ENCODE peak calls at places on chromosomes 6 and 20, in nine cellular contexts. One of them, this sample, is unnamed.
A peak's percentile ranks its signal among the peaks of the same experiment; 100 is the strongest.

GRCh38 chr6:158703121-158703839 is 53.4 kb downstream of the SYTL3 start:
- DNase-seq in small intestine: no peak
- DNase-seq in body of pancreas: no peak
- DNase-seq in neural progenitor cell: no peak
- DNase-seq in tibial artery: no peak
- DNase-seq in AG04450: no peak
- DNase-seq in right cardiac atrium: peak; percentile 35
- DNase-seq in gastrocnemius medialis: peak; percentile 73
- DNase-seq in heart right ventricle: peak; percentile 53
- DNase-seq in this sample: no peak

GRCh38 chr20:44079291-44079690 is 107.7 kb downstream of the JPH2 start:
- DNase-seq in small intestine: no peak
- DNase-seq in body of pancreas: no peak
- DNase-seq in neural progenitor cell: no peak
- DNase-seq in tibial artery: peak; percentile 13
- DNase-seq in AG04450: no peak
- DNase-seq in right cardiac atrium: no peak
- DNase-seq in gastrocnemius medialis: no peak
- DNase-seq in heart right ventricle: no peak
- DNase-seq in this sample: no peak

GRCh38 chr6:166767191-166767590 is 140.1 kb upstream of the RPS6KA2 start:
- DNase-seq in small intestine: no peak
- DNase-seq in body of pancreas: no peak
- DNase-seq in neural progenitor cell: no peak
- DNase-seq in tibial artery: no peak
- DNase-seq in AG04450: no peak
- DNase-seq in right cardiac atrium: no peak
- DNase-seq in gastrocnemius medialis: no peak
- DNase-seq in heart right ventricle: no peak
- DNase-seq in this sample: no peak

GRCh38 chr6:154613137-154613676 is 102.7 kb upstream of the CNKSR3 start:
- DNase-seq in small intestine: peak; percentile 86
- DNase-seq in body of pancreas: no peak
- DNase-seq in neural progenitor cell: no peak
- DNase-seq in tibial artery: no peak
- DNase-seq in AG04450: peak; percentile 33
- DNase-seq in right cardiac atrium: no peak
- DNase-seq in gastrocnemius medialis: no peak
- DNase-seq in heart right ventricle: no peak
- DNase-seq in this sample: no peak

GRCh38 chr6:98847392-98847766 is 13.0 kb downstream of the POU3F2 start:
- DNase-seq in small intestine: no peak
- DNase-seq in body of pancreas: no peak
- DNase-seq in neural progenitor cell: no peak
- DNase-seq in tibial artery: no peak
- DNase-seq in AG04450: no peak
- DNase-seq in right cardiac atrium: no peak
- DNase-seq in gastrocnemius medialis: no peak
- DNase-seq in heart right ventricle: no peak
- DNase-seq in this sample: no peak

GRCh38 chr20:61263084-61263695 is 11.1 kb downstream of the CDH4 start:
- DNase-seq in small intestine: no peak
- DNase-seq in body of pancreas: peak; percentile 22
- DNase-seq in neural progenitor cell: peak; percentile 26
- DNase-seq in tibial artery: no peak
- DNase-seq in AG04450: no peak
- DNase-seq in right cardiac atrium: no peak
- DNase-seq in gastrocnemius medialis: no peak
- DNase-seq in heart right ventricle: no peak
- DNase-seq in this sample: no peak

GRCh38 chr6:128807577-128807976 is 75.4 kb upstream of the LAMA2 start:
- DNase-seq in small intestine: peak; percentile 18
- DNase-seq in body of pancreas: no peak
- DNase-seq in neural progenitor cell: peak; percentile 39
- DNase-seq in tibial artery: no peak
- DNase-seq in AG04450: peak; percentile 11
- DNase-seq in right cardiac atrium: no peak
- DNase-seq in gastrocnemius medialis: no peak
- DNase-seq in heart right ventricle: no peak
- DNase-seq in this sample: no peak

GRCh38 chr6:1482381-1483166 is 93.2 kb downstream of the FOXF2 start:
- DNase-seq in small intestine: no peak
- DNase-seq in body of pancreas: no peak
- DNase-seq in neural progenitor cell: no peak
- DNase-seq in tibial artery: no peak
- DNase-seq in AG04450: no peak
- DNase-seq in right cardiac atrium: no peak
- DNase-seq in gastrocnemius medialis: no peak
- DNase-seq in heart right ventricle: no peak
- DNase-seq in this sample: no peak

GRCh38 chr20:1377984-1378742 is 14.7 kb downstream of the FKBP1A start:
- DNase-seq in small intestine: peak; percentile 83
- DNase-seq in body of pancreas: no peak
- DNase-seq in neural progenitor cell: no peak
- DNase-seq in tibial artery: no peak
- DNase-seq in AG04450: no peak
- DNase-seq in right cardiac atrium: no peak
- DNase-seq in gastrocnemius medialis: no peak
- DNase-seq in heart right ventricle: no peak
- DNase-seq in this sample: no peak
- H3K4me3 ChIP-seq in small intestine: no peak overlapping the region
- H3K4me3 ChIP-seq in body of pancreas: no peak overlapping the region
- H3K4me3 ChIP-seq in neural progenitor cell: no peak overlapping the region
- H3K4me3 ChIP-seq in tibial artery: no peak overlapping the region
- H3K4me3 ChIP-seq in AG04450: no peak overlapping the region
- H3K4me3 ChIP-seq in right cardiac atrium: no peak overlapping the region
- H3K4me3 ChIP-seq in gastrocnemius medialis: no peak overlapping the region
- H3K4me3 ChIP-seq in heart right ventricle: no peak overlapping the region
- H3K4me3 ChIP-seq in this sample: no peak overlapping the region

GRCh38 chr20:34582221-34582620 is 23.7 kb downstream of the MAP1LC3A start:
- DNase-seq in small intestine: no peak
- DNase-seq in body of pancreas: no peak
- DNase-seq in neural progenitor cell: no peak
- DNase-seq in tibial artery: no peak
- DNase-seq in AG04450: no peak
- DNase-seq in right cardiac atrium: no peak
- DNase-seq in gastrocnemius medialis: no peak
- DNase-seq in heart right ventricle: no peak
- DNase-seq in this sample: no peak

GRCh38 chr20:34582911-34583310 is 24.4 kb downstream of the MAP1LC3A start:
- DNase-seq in small intestine: peak; percentile 60
- DNase-seq in body of pancreas: no peak
- DNase-seq in neural progenitor cell: no peak
- DNase-seq in tibial artery: no peak
- DNase-seq in AG04450: no peak
- DNase-seq in right cardiac atrium: no peak
- DNase-seq in gastrocnemius medialis: no peak
- DNase-seq in heart right ventricle: no peak
- DNase-seq in this sample: no peak

GRCh38 chr20:34583524-34583923 is 25.0 kb downstream of the MAP1LC3A start:
- DNase-seq in small intestine: no peak
- DNase-seq in body of pancreas: no peak
- DNase-seq in neural progenitor cell: no peak
- DNase-seq in tibial artery: no peak
- DNase-seq in AG04450: no peak
- DNase-seq in right cardiac atrium: no peak
- DNase-seq in gastrocnemius medialis: no peak
- DNase-seq in heart right ventricle: peak; percentile 41
- DNase-seq in this sample: no peak

GRCh38 chr20:34586488-34587163 is 28.1 kb downstream of the MAP1LC3A start:
- DNase-seq in small intestine: no peak
- DNase-seq in body of pancreas: no peak
- DNase-seq in neural progenitor cell: no peak
- DNase-seq in tibial artery: no peak
- DNase-seq in AG04450: no peak
- DNase-seq in right cardiac atrium: no peak
- DNase-seq in gastrocnemius medialis: no peak
- DNase-seq in heart right ventricle: no peak
- DNase-seq in this sample: no peak

GRCh38 chr20:34585019-34585418 is 26.5 kb downstream of the MAP1LC3A start:
- DNase-seq in small intestine: no peak
- DNase-seq in body of pancreas: no peak
- DNase-seq in neural progenitor cell: no peak
- DNase-seq in tibial artery: no peak
- DNase-seq in AG04450: no peak
- DNase-seq in right cardiac atrium: no peak
- DNase-seq in gastrocnemius medialis: no peak
- DNase-seq in heart right ventricle: no peak
- DNase-seq in this sample: no peak
- H3K27ac ChIP-seq in small intestine: no peak overlapping the region
- H3K27ac ChIP-seq in body of pancreas: no peak overlapping the region
- H3K27ac ChIP-seq in neural progenitor cell: no peak overlapping the region
- H3K27ac ChIP-seq in tibial artery: no peak overlapping the region
- H3K27ac ChIP-seq in AG04450: no peak overlapping the region
- H3K27ac ChIP-seq in right cardiac atrium: no peak overlapping the region
- H3K27ac ChIP-seq in gastrocnemius medialis: no peak overlapping the region
- H3K27ac ChIP-seq in heart right ventricle: no peak overlapping the region
- H3K27ac ChIP-seq in this sample: no peak overlapping the region

GRCh38 chr20:22584630-22584921 is 204 bp upstream of the FOXA2 start:
- DNase-seq in small intestine: peak; percentile 47
- DNase-seq in body of pancreas: peak; percentile 94
- DNase-seq in neural progenitor cell: peak; percentile 39
- DNase-seq in tibial artery: no peak
- DNase-seq in AG04450: no peak
- DNase-seq in right cardiac atrium: no peak
- DNase-seq in gastrocnemius medialis: no peak
- DNase-seq in heart right ventricle: no peak
- DNase-seq in this sample: no peak

GRCh38 chr20:22583773-22584629 is at the start of gene FOXA2:
- DNase-seq in small intestine: peak; percentile 37
- DNase-seq in body of pancreas: peak; percentile 92
- DNase-seq in neural progenitor cell: peak; percentile 61
- DNase-seq in tibial artery: no peak
- DNase-seq in AG04450: no peak
- DNase-seq in right cardiac atrium: no peak
- DNase-seq in gastrocnemius medialis: no peak
- DNase-seq in heart right ventricle: no peak
- DNase-seq in this sample: no peak

GRCh38 chr20:22582960-22583772 is 1.2 kb downstream of the FOXA2 start:
- DNase-seq in small intestine: no peak
- DNase-seq in body of pancreas: peak; percentile 50
- DNase-seq in neural progenitor cell: peak; percentile 66
- DNase-seq in tibial artery: no peak
- DNase-seq in AG04450: no peak
- DNase-seq in right cardiac atrium: no peak
- DNase-seq in gastrocnemius medialis: no peak
- DNase-seq in heart right ventricle: no peak
- DNase-seq in this sample: no peak

GRCh38 chr20:22581437-22582385 is 2.7 kb downstream of the FOXA2 start:
- DNase-seq in small intestine: no peak
- DNase-seq in body of pancreas: peak; percentile 48
- DNase-seq in neural progenitor cell: peak; percentile 61
- DNase-seq in tibial artery: no peak
- DNase-seq in AG04450: no peak
- DNase-seq in right cardiac atrium: no peak
- DNase-seq in gastrocnemius medialis: no peak
- DNase-seq in heart right ventricle: no peak
- DNase-seq in this sample: no peak

DNA sequence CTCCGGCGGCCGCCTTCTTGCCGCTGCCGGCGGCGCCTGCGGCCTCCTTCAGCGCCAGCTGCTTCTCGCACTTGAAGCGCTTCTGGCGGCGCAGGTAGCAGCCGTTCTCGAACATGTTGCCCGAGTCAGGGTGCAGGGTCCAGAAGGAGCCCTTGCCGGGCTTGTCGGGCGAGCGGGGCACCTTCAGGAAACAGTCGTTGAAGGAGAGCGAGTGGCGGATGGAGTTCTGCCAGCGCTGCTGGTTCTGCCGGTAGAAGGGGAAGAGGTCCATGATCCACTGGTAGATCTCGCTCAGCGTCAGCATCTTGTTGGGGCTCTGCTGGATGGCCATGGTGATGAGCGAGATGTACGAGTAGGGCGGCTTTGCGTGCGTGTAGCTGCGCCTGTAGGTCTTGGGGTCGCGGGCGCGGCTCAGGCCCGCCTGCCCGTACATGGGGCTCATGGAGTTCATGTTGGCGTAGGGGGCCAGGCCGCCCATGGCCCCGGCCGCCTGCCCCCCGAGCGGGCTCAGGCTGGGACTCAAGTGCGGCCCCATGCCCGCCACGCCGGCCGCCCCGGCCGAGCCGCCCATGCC is 1.9 kb downstream of the FOXA2 start:
- DNase-seq in small intestine: no peak
- DNase-seq in body of pancreas: peak; percentile 43
- DNase-seq in neural progenitor cell: peak; percentile 45
- DNase-seq in tibial artery: no peak
- DNase-seq in AG04450: no peak
- DNase-seq in right cardiac atrium: no peak
- DNase-seq in gastrocnemius medialis: no peak
- DNase-seq in heart right ventricle: no peak
- DNase-seq in this sample: no peak
- H3K27me3 ChIP-seq in small intestine: peaks cover 58% of the 10 kb centered on the region
- H3K27me3 ChIP-seq in body of pancreas: no peaks in the 10 kb centered on the region
- H3K27me3 ChIP-seq in neural progenitor cell: peaks cover 100% of the 10 kb centered on the region
- H3K27me3 ChIP-seq in tibial artery: no peaks in the 10 kb centered on the region
- H3K27me3 ChIP-seq in AG04450: peaks cover 84% of the 10 kb centered on the region
- H3K27me3 ChIP-seq in right cardiac atrium: no peaks in the 10 kb centered on the region
- H3K27me3 ChIP-seq in gastrocnemius medialis: peaks cover 95% of the 10 kb centered on the region
- H3K27me3 ChIP-seq in heart right ventricle: peaks cover 100% of the 10 kb centered on the region
- H3K27me3 ChIP-seq in this sample: peaks cover 81% of the 10 kb centered on the region

GRCh38 chr6:167829513-167829912 is 2.8 kb downstream of the AFDN start:
- DNase-seq in small intestine: no peak
- DNase-seq in body of pancreas: no peak
- DNase-seq in neural progenitor cell: no peak
- DNase-seq in tibial artery: no peak
- DNase-seq in AG04450: no peak
- DNase-seq in right cardiac atrium: no peak
- DNase-seq in gastrocnemius medialis: no peak
- DNase-seq in heart right ventricle: no peak
- DNase-seq in this sample: no peak

GRCh38 chr6:167827062-167827587 is 414 bp downstream of the AFDN start:
- DNase-seq in small intestine: no peak
- DNase-seq in body of pancreas: peak; percentile 52
- DNase-seq in neural progenitor cell: no peak
- DNase-seq in tibial artery: no peak
- DNase-seq in AG04450: no peak
- DNase-seq in right cardiac atrium: peak; percentile 36
- DNase-seq in gastrocnemius medialis: no peak
- DNase-seq in heart right ventricle: peak; percentile 14
- DNase-seq in this sample: peak; percentile 30

GRCh38 chr6:167826230-167827061 is at the start of gene AFDN:
- DNase-seq in small intestine: peak; percentile 72
- DNase-seq in body of pancreas: peak; percentile 80
- DNase-seq in neural progenitor cell: peak; percentile 89
- DNase-seq in tibial artery: peak; percentile 67
- DNase-seq in AG04450: no peak
- DNase-seq in right cardiac atrium: peak; percentile 84
- DNase-seq in gastrocnemius medialis: peak; percentile 49
- DNase-seq in heart right ventricle: peak; percentile 75
- DNase-seq in this sample: peak; percentile 69

GRCh38 chr6:167828325-167828956 is 1.7 kb downstream of the AFDN start:
- DNase-seq in small intestine: peak; percentile 42
- DNase-seq in body of pancreas: no peak
- DNase-seq in neural progenitor cell: no peak
- DNase-seq in tibial artery: no peak
- DNase-seq in AG04450: no peak
- DNase-seq in right cardiac atrium: no peak
- DNase-seq in gastrocnemius medialis: no peak
- DNase-seq in heart right ventricle: no peak
- DNase-seq in this sample: no peak

DNA sequence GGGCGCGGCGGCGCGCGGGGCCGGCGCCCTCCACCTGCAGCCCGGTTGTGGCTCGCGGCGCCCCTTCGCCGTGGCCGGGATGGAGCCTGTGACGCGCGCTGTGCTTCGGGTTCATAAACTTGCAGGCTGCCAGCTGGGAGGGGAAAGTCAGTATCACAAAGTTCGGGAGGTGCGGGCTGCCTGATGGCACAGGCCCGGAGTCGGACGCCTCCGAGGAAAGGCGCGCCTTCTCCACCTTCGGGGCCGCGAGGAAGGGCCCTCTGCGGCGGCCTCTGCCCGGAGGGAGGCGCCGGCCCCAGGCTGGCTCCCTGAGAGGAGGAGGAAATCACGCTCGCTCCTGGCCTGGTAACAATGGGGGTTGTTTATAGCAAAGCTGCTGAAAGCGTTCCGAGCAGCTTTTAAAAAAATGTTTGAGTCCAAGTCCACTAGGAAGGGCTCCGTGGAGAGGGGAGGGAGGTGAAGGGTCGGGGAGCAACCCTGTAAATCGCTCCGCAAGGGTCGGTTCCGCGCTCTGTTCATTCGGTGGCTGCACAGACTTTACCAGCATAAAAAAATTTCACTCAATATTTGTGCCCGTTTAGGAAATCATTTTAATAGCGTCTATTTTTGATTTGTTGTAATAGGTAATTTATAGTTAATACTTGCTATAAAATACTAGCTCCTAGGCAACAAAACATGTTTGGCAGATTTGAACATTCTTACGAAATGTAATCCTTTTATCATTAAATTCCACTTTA is 1.0 kb downstream of the AFDN start:
- DNase-seq in small intestine: peak; percentile 72
- DNase-seq in body of pancreas: peak; percentile 62
- DNase-seq in neural progenitor cell: peak; percentile 77
- DNase-seq in tibial artery: no peak
- DNase-seq in AG04450: no peak
- DNase-seq in right cardiac atrium: peak; percentile 50
- DNase-seq in gastrocnemius medialis: peak; percentile 24
- DNase-seq in heart right ventricle: peak; percentile 54
- DNase-seq in this sample: peak; percentile 44
- H3K4me3 ChIP-seq in small intestine: peak overlapping the region; percentile 91
- H3K4me3 ChIP-seq in body of pancreas: peak overlapping the region; percentile 28
- H3K4me3 ChIP-seq in neural progenitor cell: peak overlapping the region; percentile 81
- H3K4me3 ChIP-seq in tibial artery: peak overlapping the region; percentile 82
- H3K4me3 ChIP-seq in AG04450: peak overlapping the region; percentile 72
- H3K4me3 ChIP-seq in right cardiac atrium: peak overlapping the region; percentile 99
- H3K4me3 ChIP-seq in gastrocnemius medialis: peak overlapping the region; percentile 80
- H3K4me3 ChIP-seq in heart right ventricle: peak overlapping the region; percentile 84
- H3K4me3 ChIP-seq in this sample: peak overlapping the region; percentile 92